ENCODE peak calls at places on chromosomes 13 and 19, in five cellular contexts. One of them, this sample, is unnamed.

GRCh38 chr13:40613192-40613818 is 53.1 kb downstream of the FOXO1 start:
- DNase-seq in PC-3: no peak
- DNase-seq in DND-41: no peak
- DNase-seq in HCT116: no peak
- DNase-seq in endodermal cell: no peak
- DNase-seq in this sample: peak

GRCh38 chr19:32971012-32971595 is 654 bp downstream of the CEP89 start:
- DNase-seq in PC-3: no peak
- DNase-seq in DND-41: no peak
- DNase-seq in HCT116: no peak
- DNase-seq in endodermal cell: no peak
- DNase-seq in this sample: no peak

GRCh38 chr13:24053505-24054251 is 106.8 kb upstream of the SPATA13 start:
- DNase-seq in PC-3: peak
- DNase-seq in DND-41: peak
- DNase-seq in HCT116: peak
- DNase-seq in endodermal cell: peak
- DNase-seq in this sample: peak

GRCh38 chr13:48304132-48304876 is 753 bp downstream of the RB1 start:
- DNase-seq in PC-3: peak
- DNase-seq in DND-41: peak
- DNase-seq in HCT116: no peak
- DNase-seq in endodermal cell: no peak
- DNase-seq in this sample: peak

GRCh38 chr13:99974939-99975561 is 3.5 kb upstream of the ZIC5 start:
- DNase-seq in PC-3: no peak
- DNase-seq in DND-41: no peak
- DNase-seq in HCT116: no peak
- DNase-seq in endodermal cell: peak
- DNase-seq in this sample: peak

GRCh38 chr19:55400281-55401087 is 7.1 kb downstream of the UBE2S start:
- DNase-seq in PC-3: no peak
- DNase-seq in DND-41: no peak
- DNase-seq in HCT116: no peak
- DNase-seq in endodermal cell: peak
- DNase-seq in this sample: no peak

GRCh38 chr19:51296331-51297093 is 14.9 kb upstream of the IGLON5 start:
- DNase-seq in PC-3: peak
- DNase-seq in DND-41: no peak
- DNase-seq in HCT116: no peak
- DNase-seq in endodermal cell: peak
- DNase-seq in this sample: no peak

GRCh38 chr19:58515259-58515658 is 3.5 kb upstream of the SLC27A5 start:
- DNase-seq in PC-3: no peak
- DNase-seq in DND-41: no peak
- DNase-seq in HCT116: no peak
- DNase-seq in endodermal cell: no peak
- DNase-seq in this sample: no peak

GRCh38 chr13:31749929-31750328 is 10.6 kb downstream of the RXFP2 start:
- DNase-seq in PC-3: peak
- DNase-seq in DND-41: no peak
- DNase-seq in HCT116: no peak
- DNase-seq in endodermal cell: no peak
- DNase-seq in this sample: no peak

GRCh38 chr13:79417741-79418140 is 11.7 kb upstream of the RBM26 start:
- DNase-seq in PC-3: no peak
- DNase-seq in DND-41: no peak
- DNase-seq in HCT116: no peak
- DNase-seq in endodermal cell: no peak
- DNase-seq in this sample: no peak

GRCh38 chr13:104086759-104087158 is 1020.5 kb upstream of the SLC10A2 start:
- DNase-seq in PC-3: no peak
- DNase-seq in DND-41: no peak
- DNase-seq in HCT116: no peak
- DNase-seq in endodermal cell: no peak
- DNase-seq in this sample: no peak

GRCh38 chr19:16417660-16418596 is 53.8 kb downstream of the EPS15L1 start:
- DNase-seq in PC-3: peak
- DNase-seq in DND-41: peak
- DNase-seq in HCT116: peak
- DNase-seq in endodermal cell: peak
- DNase-seq in this sample: peak

GRCh38 chr19:8085606-8086464 is 33.3 kb downstream of the CCL25 start:
- DNase-seq in PC-3: peak
- DNase-seq in DND-41: peak
- DNase-seq in HCT116: no peak
- DNase-seq in endodermal cell: peak
- DNase-seq in this sample: peak

DNA sequence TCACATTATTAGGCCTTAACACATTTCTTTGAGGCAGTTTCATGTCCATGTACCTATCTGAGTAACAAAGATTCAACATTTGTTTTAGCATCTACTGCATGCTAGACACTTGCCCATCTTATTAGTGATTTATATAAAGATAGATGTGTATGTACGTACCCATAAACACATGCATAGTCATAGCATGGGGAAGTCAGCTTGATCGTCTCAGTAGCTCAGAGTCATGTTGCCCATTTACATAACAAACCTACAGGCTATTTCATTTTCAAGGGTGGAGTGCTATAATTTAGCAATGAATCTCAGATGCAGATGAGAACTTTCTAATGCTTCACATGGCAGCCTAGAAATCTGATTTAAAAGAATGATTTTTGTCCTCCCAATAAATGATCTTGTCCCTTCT is 23.5 kb downstream of the FLT1 start:
- DNase-seq in PC-3: no peak
- DNase-seq in DND-41: no peak
- DNase-seq in HCT116: no peak
- DNase-seq in endodermal cell: no peak
- DNase-seq in this sample: no peak
- H3K9ac ChIP-seq in PC-3: no peak
- H3K9ac ChIP-seq in DND-41: no peak
- H3K9ac ChIP-seq in HCT116: no peak
- H3K9ac ChIP-seq in endodermal cell: no peak
- H3K9ac ChIP-seq in this sample: no peak

DNA sequence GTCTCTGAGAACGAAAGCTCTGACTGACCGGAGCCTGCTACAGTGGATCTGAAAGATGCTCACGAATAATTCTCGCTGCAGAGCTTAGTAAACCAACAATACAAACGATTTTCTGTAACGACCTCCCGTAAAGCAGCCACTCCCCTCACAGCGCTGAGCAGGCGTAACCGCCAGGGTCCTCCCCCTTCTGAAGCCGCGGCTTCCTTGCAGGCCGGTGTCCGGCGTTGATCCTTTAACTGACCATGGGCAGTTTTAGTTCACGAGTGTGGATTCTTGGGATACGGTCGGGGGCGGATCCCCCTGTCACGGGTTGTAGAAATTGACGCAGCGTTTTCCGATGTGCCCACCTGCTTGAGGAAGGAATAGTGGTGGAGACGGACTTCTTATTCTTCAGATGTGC is 75.9 kb downstream of the ATP11A start:
- DNase-seq in PC-3: no peak
- DNase-seq in DND-41: no peak
- DNase-seq in HCT116: no peak
- DNase-seq in endodermal cell: no peak
- DNase-seq in this sample: no peak
- H3K27ac ChIP-seq in PC-3: no peak
- H3K27ac ChIP-seq in DND-41: no peak
- H3K27ac ChIP-seq in HCT116: no peak
- H3K27ac ChIP-seq in endodermal cell: no peak
- H3K27ac ChIP-seq in this sample: no peak

GRCh38 chr19:23527797-23528196 is 132.5 kb upstream of the ZNF91 start:
- DNase-seq in PC-3: no peak
- DNase-seq in DND-41: peak
- DNase-seq in HCT116: no peak
- DNase-seq in endodermal cell: no peak
- DNase-seq in this sample: no peak
- TF ChIP-seq CTCF in PC-3: no peak
- TF ChIP-seq CTCF in DND-41: no peak
- TF ChIP-seq CTCF in HCT116: no peak
- TF ChIP-seq CTCF in endodermal cell: no peak
- TF ChIP-seq CTCF in this sample: no peak

GRCh38 chr13:20590568-20590967 is 23.6 kb downstream of the IFT88 start:
- DNase-seq in PC-3: no peak
- DNase-seq in DND-41: no peak
- DNase-seq in HCT116: no peak
- DNase-seq in endodermal cell: no peak
- DNase-seq in this sample: peak
- H3K9ac ChIP-seq in PC-3: no peak
- H3K9ac ChIP-seq in DND-41: no peak
- H3K9ac ChIP-seq in HCT116: no peak
- H3K9ac ChIP-seq in endodermal cell: no peak
- H3K9ac ChIP-seq in this sample: no peak

GRCh38 chr19:18193388-18194207 is 580 bp downstream of the MPV17L2 start:
- DNase-seq in PC-3: peak
- DNase-seq in DND-41: peak
- DNase-seq in HCT116: no peak
- DNase-seq in endodermal cell: peak
- DNase-seq in this sample: peak

GRCh38 chr19:18194208-18194530 is 1.2 kb downstream of the MPV17L2 start:
- DNase-seq in PC-3: no peak
- DNase-seq in DND-41: no peak
- DNase-seq in HCT116: no peak
- DNase-seq in endodermal cell: no peak
- DNase-seq in this sample: no peak

GRCh38 chr19:18196511-18196845 is 3.5 kb downstream of the MPV17L2 start:
- DNase-seq in PC-3: no peak
- DNase-seq in DND-41: no peak
- DNase-seq in HCT116: no peak
- DNase-seq in endodermal cell: no peak
- DNase-seq in this sample: no peak

GRCh38 chr19:18192673-18193387 is at the start of gene MPV17L2:
- DNase-seq in PC-3: peak
- DNase-seq in DND-41: peak
- DNase-seq in HCT116: peak
- DNase-seq in endodermal cell: peak
- DNase-seq in this sample: peak

GRCh38 chr19:18194554-18195238 is 1.7 kb downstream of the MPV17L2 start:
- DNase-seq in PC-3: peak
- DNase-seq in DND-41: no peak
- DNase-seq in HCT116: no peak
- DNase-seq in endodermal cell: peak
- DNase-seq in this sample: peak
- H3K27ac ChIP-seq in PC-3: no peak
- H3K27ac ChIP-seq in DND-41: no peak
- H3K27ac ChIP-seq in HCT116: peak
- H3K27ac ChIP-seq in endodermal cell: no peak
- H3K27ac ChIP-seq in this sample: peak

GRCh38 chr19:7004313-7004931 is 16.8 kb downstream of the MBD3L2B start:
- DNase-seq in PC-3: peak
- DNase-seq in DND-41: peak
- DNase-seq in HCT116: peak
- DNase-seq in endodermal cell: peak
- DNase-seq in this sample: no peak
- TF ChIP-seq CTCF in PC-3: peak
- TF ChIP-seq CTCF in DND-41: peak
- TF ChIP-seq CTCF in HCT116: peak
- TF ChIP-seq CTCF in endodermal cell: peak
- TF ChIP-seq CTCF in this sample: peak

DNA sequence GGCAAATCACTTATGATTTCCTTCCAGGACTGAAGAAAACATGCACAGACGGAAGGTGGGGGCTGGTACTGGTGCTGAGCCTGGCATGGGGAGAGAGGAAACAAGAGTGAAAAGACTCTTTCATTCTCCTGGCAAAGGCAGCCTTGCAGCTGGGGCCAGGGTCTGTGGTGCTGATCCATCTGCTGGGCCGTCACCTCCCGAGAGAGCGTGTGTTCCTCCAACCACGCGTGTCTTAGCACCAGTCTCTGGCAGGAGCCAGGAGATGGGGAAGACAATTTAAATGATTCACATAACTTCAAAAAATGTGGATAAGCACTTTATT is 23.9 kb upstream of the SPART start:
- DNase-seq in PC-3: no peak
- DNase-seq in DND-41: no peak
- DNase-seq in HCT116: no peak
- DNase-seq in endodermal cell: no peak
- DNase-seq in this sample: no peak
- H3K9ac ChIP-seq in PC-3: no peak
- H3K9ac ChIP-seq in DND-41: no peak
- H3K9ac ChIP-seq in HCT116: no peak
- H3K9ac ChIP-seq in endodermal cell: no peak
- H3K9ac ChIP-seq in this sample: no peak

GRCh38 chr13:37443538-37443937 is 155.0 kb downstream of the POSTN start:
- DNase-seq in PC-3: no peak
- DNase-seq in DND-41: no peak
- DNase-seq in HCT116: no peak
- DNase-seq in endodermal cell: no peak
- DNase-seq in this sample: no peak

GRCh38 chr13:37448072-37448471 is 150.5 kb downstream of the POSTN start:
- DNase-seq in PC-3: no peak
- DNase-seq in DND-41: no peak
- DNase-seq in HCT116: no peak
- DNase-seq in endodermal cell: no peak
- DNase-seq in this sample: no peak

GRCh38 chr13:37446503-37446902 is 152.1 kb downstream of the POSTN start:
- DNase-seq in PC-3: peak
- DNase-seq in DND-41: no peak
- DNase-seq in HCT116: no peak
- DNase-seq in endodermal cell: no peak
- DNase-seq in this sample: no peak

DNA sequence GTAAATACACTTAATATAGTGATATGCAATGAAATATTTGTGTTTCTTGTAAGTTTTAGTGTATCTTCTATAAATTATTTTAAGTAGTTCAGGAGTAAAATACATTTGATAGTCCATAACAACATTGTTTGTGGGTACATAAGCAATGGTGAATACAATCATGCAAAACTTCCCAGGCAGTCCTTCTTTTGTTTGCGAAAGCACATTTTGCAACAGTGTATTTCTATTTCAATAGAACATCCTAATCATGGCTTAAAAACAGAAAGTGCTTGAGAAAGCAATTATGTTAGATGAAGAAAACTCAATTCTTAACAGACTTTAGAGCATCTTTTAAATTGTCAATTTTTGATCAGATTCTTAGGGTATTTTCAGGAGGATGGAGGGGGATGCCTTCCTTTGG is 155.6 kb downstream of the POSTN start:
- DNase-seq in PC-3: no peak
- DNase-seq in DND-41: no peak
- DNase-seq in HCT116: no peak
- DNase-seq in endodermal cell: no peak
- DNase-seq in this sample: no peak
- H3K27ac ChIP-seq in PC-3: no peak
- H3K27ac ChIP-seq in DND-41: no peak
- H3K27ac ChIP-seq in HCT116: no peak
- H3K27ac ChIP-seq in endodermal cell: no peak
- H3K27ac ChIP-seq in this sample: no peak